ENCODE peak calls at places on chromosomes 16 and 17, in five cellular contexts. L, S, O, C and F are unnamed samples.
A peak's percentile ranks its signal among the peaks of the same experiment; 100 is the strongest.

GRCh38 chr17:58232707-58233156 is 5.7 kb upstream of the LPO start:
- DNase-seq in O (no peak), L (no peak), S (peak; percentile 51), C (no peak), F (no peak)

GRCh38 chr16:51376080-51376479 is 225.0 kb upstream of the SALL1 start:
- DNase-seq in S (no peak), O (no peak), C (no peak), L (no peak), F (no peak)

GRCh38 chr16:85139888-85140339 is 27.6 kb upstream of the CIBAR2 start:
- DNase-seq in L (no peak), O (no peak), C (no peak), S (no peak), F (no peak)

GRCh38 chr17:1108810-1109605 is 70.8 kb downstream of the ABR start:
- DNase-seq in S (no peak), C (peak; percentile 94), O (no peak), L (peak; percentile 80), F (no peak)

GRCh38 chr16:75402821-75403475 is 30.4 kb downstream of the CFDP1 start:
- DNase-seq in O (no peak), S (peak; percentile 22), L (no peak), C (no peak), F (no peak)

GRCh38 chr16:24775455-24775854 is 46.0 kb downstream of the TNRC6A start:
- DNase-seq in C (no peak), L (peak; percentile 82), O (no peak), S (no peak), F (no peak)

GRCh38 chr17:8894673-8895578 is 27.5 kb upstream of the PIK3R6 start:
- DNase-seq in O (peak; percentile 74), C (peak; percentile 71), L (no peak), S (peak; percentile 64), F (no peak)

GRCh38 chr17:47957591-47958490 is at the start of gene PRR15L:
- DNase-seq in S (no peak), O (no peak), C (no peak), L (no peak), F (no peak)

GRCh38 chr17:82257473-82257872 is 16.0 kb downstream of the CSNK1D start:
- DNase-seq in O (no peak), L (peak; percentile 76), C (peak; percentile 82), S (peak; percentile 62), F (no peak)

GRCh38 chr17:61218438-61218837 is 181.2 kb upstream of the TBX2 start:
- DNase-seq in S (no peak), O (no peak), L (no peak), C (no peak), F (no peak)

GRCh38 chr16:48810803-48811453 is 200.9 kb upstream of the N4BP1 start:
- DNase-seq in S (no peak), O (no peak), C (no peak), L (no peak), F (peak; percentile 64)

GRCh38 chr17:62048262-62048661 is 16.8 kb downstream of the MED13 start:
- DNase-seq in O (no peak), L (no peak), S (no peak), C (no peak), F (no peak)

GRCh38 chr16:84842516-84843148 is 22.8 kb downstream of the CRISPLD2 start:
- DNase-seq in C (no peak), S (no peak), O (no peak), L (no peak), F (no peak)

GRCh38 chr16:22938647-22939046 is 124.7 kb downstream of the HS3ST2 start:
- DNase-seq in O (no peak), L (no peak), S (no peak), C (no peak), F (no peak)

GRCh38 chr17:1362065-1362848 is 37.8 kb downstream of the YWHAE start:
- DNase-seq in S (no peak), C (no peak), O (no peak), L (no peak), F (no peak)

GRCh38 chr17:28145348-28145747 is 102.9 kb downstream of the NLK start:
- DNase-seq in L (no peak), S (no peak), C (no peak), O (no peak), F (no peak)

GRCh38 chr17:8029121-8029520 is 9.7 kb upstream of the ALOX15B start:
- DNase-seq in C (peak; percentile 3), O (no peak), L (peak; percentile 10), S (no peak), F (no peak)

GRCh38 chr17:2889256-2889655 is 93.0 kb downstream of the RAP1GAP2 start:
- DNase-seq in O (no peak), C (no peak), S (no peak), L (no peak), F (no peak)

GRCh38 chr17:1174490-1174889 is 5.3 kb downstream of the ABR start:
- DNase-seq in S (no peak), C (no peak), L (no peak), O (no peak), F (no peak)

GRCh38 chr16:47013172-47013571 is 39.7 kb upstream of the DNAJA2 start:
- DNase-seq in C (no peak), L (no peak), O (no peak), S (no peak), F (no peak)

GRCh38 chr16:81266680-81267095 is 28.2 kb downstream of the BCO1 start:
- DNase-seq in S (no peak), C (no peak), O (no peak), L (no peak), F (no peak)

GRCh38 chr17:75624714-75625345 is 8.4 kb upstream of the SMIM5 start:
- DNase-seq in C (no peak), O (no peak), L (no peak), S (no peak), F (no peak)
- TF ChIP-seq POLR2A in C (no peak), O (no peak), L (no peak), S (no peak), F (no peak)

GRCh38 chr17:4945176-4945943 is 3.0 kb downstream of the PFN1 start:
- DNase-seq in C (peak; percentile 91), L (peak; percentile 93), S (peak; percentile 39), O (peak; percentile 92), F (peak; percentile 94)
- TF ChIP-seq POLR2A in C (no peak), L (no peak), S (peak; percentile 73), O (no peak), F (no peak)

DNA sequence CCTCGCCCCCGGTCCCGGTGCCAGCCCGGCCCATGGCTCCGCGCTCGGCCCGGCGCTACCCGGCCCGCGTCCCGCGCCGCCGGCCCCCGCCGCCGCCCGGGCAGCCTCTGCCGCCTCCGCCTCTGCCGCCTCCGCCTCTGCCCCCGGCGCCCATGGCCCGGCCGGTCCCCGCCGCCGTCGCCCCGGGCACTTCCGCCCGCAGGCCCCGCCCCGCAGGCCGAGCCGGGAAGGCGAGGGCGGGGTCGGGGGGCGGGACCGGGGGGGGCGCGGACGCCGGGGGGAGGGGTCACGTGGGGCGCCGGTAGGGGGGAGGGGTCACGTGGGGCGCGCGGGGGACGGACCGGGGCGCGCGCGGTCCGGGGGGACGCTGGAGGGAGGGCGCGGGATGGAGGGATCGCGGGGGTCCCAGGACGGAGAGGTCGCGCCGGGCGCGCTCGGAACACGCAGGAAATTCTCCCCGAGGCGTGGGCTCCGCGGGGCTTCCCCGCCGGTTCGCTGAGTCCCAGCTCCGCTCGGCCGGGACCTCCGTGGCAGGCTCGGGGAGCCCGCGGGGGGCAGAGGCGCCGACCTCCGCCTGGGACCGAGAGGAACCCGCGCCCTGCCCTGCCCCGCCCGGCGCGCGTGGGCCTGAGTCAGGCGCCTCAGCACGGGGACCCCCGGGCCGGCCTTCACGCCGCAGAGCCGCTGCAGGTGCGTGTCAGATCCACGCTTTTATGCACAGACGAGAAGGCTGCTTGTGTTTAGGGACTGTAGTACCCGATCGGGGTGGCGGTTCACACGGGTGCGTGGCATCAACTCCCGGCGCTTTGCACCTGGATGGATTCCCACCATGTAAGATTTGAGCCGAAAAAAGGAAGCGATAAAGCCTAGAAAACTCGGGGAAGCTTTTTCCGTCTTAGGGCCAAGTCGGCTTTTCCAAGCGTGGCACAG is at the start of gene PGAP6:
- DNase-seq in C (peak; percentile 93), S (peak; percentile 92), O (no peak), L (peak; percentile 83), F (no peak)
- TF ChIP-seq POLR2A in C (no peak), S (no peak), O (no peak), L (no peak), F (no peak)

GRCh38 chr17:38868968-38869646 is 751 bp upstream of the LASP1 start:
- DNase-seq in L (peak; percentile 97), O (peak; percentile 95), S (peak; percentile 62), C (peak; percentile 96), F (peak; percentile 99)
- TF ChIP-seq POLR2A in L (no peak), O (no peak), S (no peak), C (no peak), F (no peak)

DNA sequence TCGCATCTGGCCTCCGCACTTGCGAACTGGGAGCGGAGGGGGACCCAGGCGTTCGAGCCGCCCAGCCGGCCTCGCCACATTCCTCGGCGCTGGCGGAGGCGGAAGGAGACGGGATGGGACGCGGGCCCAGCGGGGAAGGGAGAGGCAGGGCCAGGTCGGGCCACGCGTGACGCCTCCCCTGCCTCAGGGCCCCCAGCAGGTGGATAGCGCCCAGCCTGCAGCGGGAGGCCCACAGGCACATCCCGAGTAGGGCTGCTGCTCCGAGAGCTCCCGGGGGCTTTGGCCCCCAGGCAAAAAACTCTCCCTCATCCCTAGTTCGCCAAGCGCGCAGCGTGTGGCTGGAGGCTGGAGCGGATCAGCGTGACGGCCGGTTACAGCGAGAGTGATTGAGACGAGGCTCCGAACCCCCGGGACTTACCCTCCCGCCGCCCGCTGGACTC is 790 bp downstream of the PLEKHH3 start:
- DNase-seq in L (peak; percentile 87), C (peak; percentile 87), S (peak; percentile 63), O (no peak), F (no peak)
- TF ChIP-seq POLR2A in L (peak; percentile 25), C (no peak), S (no peak), O (no peak), F (peak; percentile 24)

GRCh38 chr16:20900299-20901067 is at the start of the genes DCUN1D3 and LYRM1:
- DNase-seq in L (peak; percentile 99), S (peak; percentile 95), C (peak; percentile 97), O (peak; percentile 97), F (peak; percentile 99)
- TF ChIP-seq POLR2A in L (peak; percentile 96), S (peak; percentile 83), C (peak; percentile 67), O (peak; percentile 54), F (peak; percentile 88)